ENCODE peak calls at places on chromosomes 13 and 19, in four cellular contexts. A is HCEC 1CT, G is choroid plexus epithelial cell, O is AG09319. D is an unnamed sample.

GRCh38 chr19:22606212-22606553 is 27.9 kb upstream of the ZNF492 start:
- DNase-seq in A (no peak), G (no peak), O (no peak), D (no peak)

GRCh38 chr13:27425918-27426630 is 1.7 kb downstream of the GTF3A start:
- DNase-seq in A (peak), G (peak), O (no peak), D (peak)

GRCh38 chr19:14056741-14057356 is 5.0 kb downstream of the PALM3 start:
- DNase-seq in A (no peak), G (no peak), O (no peak), D (no peak)

GRCh38 chr19:18697680-18698079 is 14.2 kb downstream of the CRTC1 start:
- DNase-seq in A (no peak), G (no peak), O (no peak), D (no peak)

GRCh38 chr19:39307822-39308530 is 11.8 kb downstream of the IFNL1 start:
- DNase-seq in A (no peak), G (no peak), O (no peak), D (no peak)

GRCh38 chr13:44331446-44331845 is 42.2 kb upstream of the SERP2 start:
- DNase-seq in A (no peak), G (peak), O (no peak), D (no peak)

GRCh38 chr13:72726721-72727416 is 560 bp downstream of the MZT1 start:
- DNase-seq in A (peak), G (peak), O (no peak), D (no peak)

GRCh38 chr19:55632463-55632834 is 8.1 kb upstream of the ZNF784 start:
- DNase-seq in A (peak), G (peak), O (peak), D (peak)

GRCh38 chr19:17886515-17886914 is 14.8 kb downstream of the SLC5A5 start:
- DNase-seq in A (no peak), G (no peak), O (no peak), D (no peak)

GRCh38 chr13:22740264-22740663 is 440.5 kb upstream of the SGCG start:
- DNase-seq in A (no peak), G (no peak), O (no peak), D (no peak)

GRCh38 chr13:100203696-100204367 is 114.9 kb downstream of the PCCA start:
- DNase-seq in A (peak), G (peak), O (no peak), D (no peak)

GRCh38 chr13:97245011-97245410 is 22.9 kb downstream of the MBNL2 start:
- DNase-seq in A (no peak), G (no peak), O (no peak), D (no peak)

GRCh38 chr13:98942997-98943396 is 34.9 kb downstream of the DOCK9 start:
- DNase-seq in A (no peak), G (no peak), O (no peak), D (no peak)

GRCh38 chr13:90683711-90684131 is 663.8 kb upstream of the MIR17HG start:
- DNase-seq in A (peak), G (no peak), O (no peak), D (no peak)

GRCh38 chr19:44142014-44142523 is 715 bp downstream of the ZNF234 start:
- DNase-seq in A (peak), G (peak), O (no peak), D (no peak)